ENCODE peak calls at places on chromosome 3, in five cellular contexts. W is neural progenitor cell; Z is ACHN; Q is iPS DF 19.7; A is activated naive CD4-positive, alpha-beta T cell. X is an unnamed sample.

GRCh38 chr3:57805674-57806073 is 49.6 kb downstream of the SLMAP start:
- DNase-seq in W (no peak), A (no peak), Z (peak), Q (peak), X (no peak)

GRCh38 chr3:45618081-45618509 is 23.5 kb downstream of the LIMD1 start:
- DNase-seq in W (no peak), Z (peak), A (no peak), Q (no peak), X (no peak)

GRCh38 chr3:194672876-194673275 is 885 bp upstream of the LSG1 start:
- DNase-seq in A (no peak), Z (no peak), Q (no peak), W (peak), X (no peak)

GRCh38 chr3:59821274-59821673 is 771.4 kb upstream of the CFAP20DC start:
- DNase-seq in A (no peak), Q (no peak), W (no peak), Z (no peak), X (no peak)

GRCh38 chr3:14410501-14411165 is 8.2 kb downstream of the SLC6A6 start:
- DNase-seq in Q (no peak), Z (peak), W (no peak), A (no peak), X (peak)

GRCh38 chr3:51391566-51392300 is 648 bp downstream of the RBM15B start:
- DNase-seq in A (peak), Z (peak), W (peak), Q (no peak), X (peak)

GRCh38 chr3:21237638-21238037 is 513.4 kb downstream of the ZNF385D start:
- DNase-seq in A (no peak), Q (no peak), Z (no peak), W (no peak), X (no peak)

GRCh38 chr3:122233109-122233952 is 49.9 kb downstream of the CASR start:
- DNase-seq in A (no peak), Z (no peak), Q (no peak), W (no peak), X (no peak)

GRCh38 chr3:143597774-143598652 is 250.3 kb downstream of the SLC9A9 start:
- DNase-seq in Q (no peak), A (no peak), W (no peak), Z (no peak), X (no peak)

GRCh38 chr3:149536429-149536828 is 61.9 kb downstream of the TM4SF4 start:
- DNase-seq in W (peak), Z (no peak), A (no peak), Q (no peak), X (no peak)

GRCh38 chr3:159486580-159486979 is 502.1 kb upstream of the IL12A start:
- DNase-seq in W (peak), Q (peak), A (no peak), Z (peak), X (no peak)

GRCh38 chr3:51968883-51969674 is 1.8 kb upstream of the PCBP4 start:
- DNase-seq in Z (no peak), Q (no peak), W (peak), A (no peak), X (no peak)

X was measured in natural killer cell treated with Interleukin-12 subunit alpha and Interleukin-12 subunit beta and Interleukin-15 and Interleukin-18, amount 100 ng/mL, for 72 hours.